ENCODE peak calls at places on chromosome 16, in six cellular contexts. R is ovary, D is right lobe of liver, H is body of pancreas, J is MM.1S, I is adrenal gland. Q is an unnamed sample. For H3K27me3 and H3K9me3, the result is how much of the 10 kb centered on the place peaks cover.

GRCh38 chr16:20906225-20906870 is 5.8 kb downstream of the LYRM1 start:
- DNase-seq in I (no peak), H (no peak), D (no peak), J (no peak), R (peak), Q (no peak)

GRCh38 chr16:18958621-18959578 is 24.8 kb upstream of the TMC7 start:
- DNase-seq in R (no peak), J (no peak), I (no peak), H (no peak), D (no peak), Q (no peak)

GRCh38 chr16:85520853-85521736 is 92.0 kb upstream of the GSE1 start:
- DNase-seq in I (no peak), J (no peak), D (peak), R (no peak), H (peak), Q (peak)

GRCh38 chr16:397736-398332 is 835 bp downstream of the NME4 start:
- DNase-seq in I (peak), D (peak), J (peak), R (peak), H (peak), Q (peak)

GRCh38 chr16:75379911-75380847 is 53.1 kb downstream of the CFDP1 start:
- DNase-seq in D (no peak), H (no peak), J (peak), R (no peak), I (no peak), Q (no peak)

GRCh38 chr16:4328580-4329353 is 12.9 kb downstream of the GLIS2 start:
- DNase-seq in H (no peak), D (no peak), J (no peak), I (peak), R (no peak), Q (no peak)

GRCh38 chr16:47004652-47005051 is 31.2 kb upstream of the DNAJA2 start:
- DNase-seq in I (no peak), H (no peak), J (no peak), D (no peak), R (no peak), Q (no peak)

GRCh38 chr16:27625050-27625697 is 75.2 kb downstream of the KATNIP start:
- DNase-seq in D (no peak), H (peak), J (no peak), R (no peak), I (peak), Q (peak)

GRCh38 chr16:3147046-3147756 is 12.4 kb downstream of the ZNF213 start:
- DNase-seq in J (no peak), I (no peak), D (peak), H (no peak), R (no peak), Q (no peak)

GRCh38 chr16:86572616-86573015 is 5.7 kb upstream of the FOXL1 start:
- DNase-seq in J (no peak), D (no peak), I (no peak), H (no peak), R (no peak), Q (no peak)

GRCh38 chr16:86571197-86571915 is 4.7 kb downstream of the FOXC2 start:
- DNase-seq in H (no peak), D (no peak), J (no peak), I (no peak), R (no peak), Q (no peak)

GRCh38 chr16:86573215-86573614 is 5.1 kb upstream of the FOXL1 start:
- DNase-seq in D (no peak), J (no peak), I (no peak), R (no peak), H (no peak), Q (no peak)

GRCh38 chr16:86570542-86571196 is 4.0 kb downstream of the FOXC2 start:
- DNase-seq in H (no peak), R (no peak), J (no peak), D (no peak), I (no peak), Q (no peak)

GRCh38 chr16:86572041-86572521 is 5.5 kb downstream of the FOXC2 start:
- DNase-seq in H (no peak), J (no peak), D (no peak), R (no peak), I (no peak), Q (no peak)
- H3K27me3 ChIP-seq in H (under half), J (under half), D (under half), R (under half), I (half or more), Q (half or more)

GRCh38 chr16:15976929-15977637 is 27.7 kb downstream of the ABCC1 start:
- DNase-seq in I (peak), J (no peak), H (no peak), D (no peak), R (peak), Q (no peak)
- H3K9me3 ChIP-seq in I (under half), J (under half), H (under half), D (under half), R (under half), Q (under half)

GRCh38 chr16:89201467-89202377 is 1.4 kb upstream of the SLC22A31 start:
- DNase-seq in I (peak), H (peak), R (peak), D (peak), J (no peak), Q (peak)

GRCh38 chr16:89198417-89199240 is 1.7 kb downstream of the SLC22A31 start:
- DNase-seq in J (no peak), I (no peak), D (no peak), R (no peak), H (no peak), Q (no peak)

GRCh38 chr16:89199241-89200123 is 855 bp downstream of the SLC22A31 start:
- DNase-seq in R (no peak), J (no peak), D (no peak), I (no peak), H (no peak), Q (no peak)

GRCh38 chr16:89200850-89201466 is 621 bp upstream of the SLC22A31 start:
- DNase-seq in I (no peak), D (no peak), H (no peak), J (no peak), R (no peak), Q (no peak)

DNA sequence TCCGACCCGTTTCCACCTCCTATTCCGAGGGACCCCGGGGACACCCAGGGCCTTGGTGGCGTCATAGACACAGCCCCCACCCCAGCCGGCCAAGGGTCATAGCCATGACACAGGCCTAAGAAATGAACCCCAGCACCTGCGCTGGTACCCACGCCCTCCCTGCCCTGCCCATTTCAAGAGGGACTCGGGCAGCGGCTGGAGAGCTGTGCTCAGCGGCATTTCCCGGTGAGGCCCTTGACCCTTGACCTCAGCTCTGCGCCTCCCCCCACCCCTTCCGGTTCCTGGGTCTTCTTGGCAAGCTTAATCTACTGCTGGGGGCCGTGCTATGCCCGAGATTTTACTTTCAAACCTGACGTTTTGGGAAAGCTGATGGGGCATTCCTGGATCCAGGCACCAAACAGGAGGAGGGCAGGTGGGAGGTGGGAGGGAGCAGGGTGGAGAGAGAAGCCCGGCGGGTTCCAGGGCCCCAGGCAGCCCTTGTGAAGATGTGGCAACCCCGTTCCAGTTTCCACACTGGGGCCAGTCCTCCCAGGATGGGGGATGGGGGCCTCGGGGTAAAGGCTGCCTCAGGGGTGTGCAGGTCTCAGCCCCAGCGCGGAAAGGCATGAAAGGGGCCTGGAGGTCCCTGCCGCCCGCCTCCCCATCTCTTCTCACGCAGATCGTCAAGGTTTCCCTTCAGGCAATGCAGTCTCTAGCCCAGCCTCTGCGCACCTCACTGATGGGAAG is at the start of gene SLC22A31:
- DNase-seq in H (no peak), I (no peak), J (no peak), R (no peak), D (no peak), Q (no peak)
- H3K4me3 ChIP-seq in H (no peak), I (no peak), J (no peak), R (peak), D (no peak), Q (no peak)

DNA sequence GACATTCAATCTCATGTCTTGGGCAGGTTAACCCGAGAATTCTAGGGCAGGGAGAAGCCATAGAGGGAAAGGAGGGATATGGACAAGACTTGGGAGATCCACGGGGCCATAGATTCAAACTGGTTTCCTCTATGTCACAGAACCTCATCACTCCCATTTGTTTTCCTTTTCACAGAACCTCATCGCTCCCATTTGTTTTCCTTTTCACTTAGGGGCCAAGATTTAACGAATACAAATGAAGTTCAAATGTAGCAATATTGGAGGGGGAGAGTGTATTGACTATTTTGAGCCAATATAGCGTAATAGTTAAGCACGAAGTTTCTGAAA is 39.3 kb upstream of the LONP2 start:
- DNase-seq in R (no peak), D (no peak), J (no peak), H (no peak), I (no peak), Q (no peak)
- H3K27me3 ChIP-seq in R (under half), D (under half), J (under half), H (under half), I (under half), Q (under half)